ENCODE peak calls at places on chromosomes 7 and 10, in seven cellular contexts. B, H, W, G, D, R and C are unnamed samples.

GRCh38 chr10:89278034-89278535 is 23.8 kb upstream of the IFIT2 start:
- DNase-seq in B (no peak), H (no peak), W (peak), G (peak), D (no peak), R (no peak), C (peak)

GRCh38 chr7:1523208-1523607 is 7.3 kb upstream of the MAFK start:
- DNase-seq in B (no peak), H (no peak), W (peak), G (no peak), D (no peak), R (no peak), C (no peak)

GRCh38 chr10:35504132-35504531 is 101.0 kb upstream of the GJD4 start:
- DNase-seq in B (no peak), H (no peak), W (no peak), G (no peak), D (no peak), R (peak), C (no peak)

GRCh38 chr10:44640429-44640828 is 255.5 kb upstream of the CXCL12 start:
- DNase-seq in B (no peak), H (no peak), W (no peak), G (no peak), D (no peak), R (no peak), C (no peak)

GRCh38 chr7:672891-673290 is 53.6 kb upstream of the DNAAF5 start:
- DNase-seq in B (no peak), H (no peak), W (no peak), G (no peak), D (no peak), R (no peak), C (no peak)

GRCh38 chr7:108093903-108094302 is 36.3 kb downstream of the LAMB4 start:
- DNase-seq in B (no peak), H (no peak), W (no peak), G (no peak), D (no peak), R (no peak), C (no peak)

GRCh38 chr7:38463277-38464224 is 167.6 kb downstream of the AMPH start:
- DNase-seq in B (peak), H (peak), W (peak), G (peak), D (no peak), R (peak), C (no peak)

GRCh38 chr10:17687117-17687831 is 43.3 kb downstream of the STAM start:
- DNase-seq in B (no peak), H (no peak), W (no peak), G (no peak), D (no peak), R (no peak), C (no peak)

GRCh38 chr10:74890460-74890859 is 64.1 kb downstream of the KAT6B start:
- DNase-seq in B (no peak), H (no peak), W (no peak), G (no peak), D (no peak), R (no peak), C (no peak)

GRCh38 chr7:150338166-150338829 is 3.1 kb downstream of the RARRES2 start:
- DNase-seq in B (no peak), H (no peak), W (no peak), G (no peak), D (no peak), R (no peak), C (no peak)

GRCh38 chr10:6207658-6208057 is 4.9 kb downstream of the PFKFB3 start:
- DNase-seq in B (no peak), H (no peak), W (no peak), G (no peak), D (no peak), R (no peak), C (no peak)